ENCODE peak calls at places on chromosomes 1 and 21, in nine cellular contexts. P is CD14-positive monocyte, Z is heart left ventricle, T is progenitor cell of endocrine pancreas, V is RWPE1, S is neural progenitor cell, C is foreskin fibroblast, E is colonic mucosa, R is HFF-Myc. X is an unnamed sample.

GRCh38 chr21:37118187-37118826 is 45.3 kb downstream of the TTC3 start:
- DNase-seq in P (no peak), Z (no peak), T (no peak), V (peak; percentile 20), S (no peak), C (no peak), E (no peak), R (no peak), X (no peak)

GRCh38 chr1:55965981-55966461 is 613.3 kb downstream of the PLPP3 start:
- DNase-seq in P (no peak), Z (no peak), T (no peak), V (peak; percentile 31), S (no peak), C (peak; percentile 17), E (no peak), R (no peak), X (no peak)

GRCh38 chr1:94795321-94795899 is 24.7 kb upstream of the SLC44A3 start:
- DNase-seq in P (no peak), Z (no peak), T (no peak), V (no peak), S (no peak), C (no peak), E (no peak), R (no peak), X (no peak)

GRCh38 chr1:91501527-91501859 is 842 bp downstream of the CDC7 start:
- DNase-seq in P (no peak), Z (no peak), T (no peak), V (peak; percentile 52), S (no peak), C (peak; percentile 61), E (no peak), R (no peak), X (peak; percentile 41)

GRCh38 chr1:39132505-39133339 is 71.8 kb upstream of the MACF1 start:
- DNase-seq in P (no peak), Z (peak; percentile 81), T (peak; percentile 32), V (peak; percentile 61), S (peak; percentile 94), C (no peak), E (peak; percentile 77), R (no peak), X (no peak)

GRCh38 chr1:224433671-224434446 is 738 bp downstream of the WDR26 start:
- DNase-seq in P (no peak), Z (peak; percentile 73), T (no peak), V (no peak), S (peak; percentile 61), C (peak; percentile 37), E (peak; percentile 47), R (no peak), X (peak; percentile 54)

GRCh38 chr21:34609244-34609950 is 5.5 kb downstream of the RCAN1 start:
- DNase-seq in P (no peak), Z (no peak), T (no peak), V (peak; percentile 31), S (no peak), C (no peak), E (peak; percentile 0), R (no peak), X (no peak)

GRCh38 chr1:21468597-21468996 is 28.7 kb downstream of the NBPF3 start:
- DNase-seq in P (no peak), Z (no peak), T (no peak), V (no peak), S (peak; percentile 59), C (peak; percentile 75), E (no peak), R (no peak), X (peak; percentile 20)

GRCh38 chr1:61162513-61163274 is 80.3 kb downstream of the NFIA start:
- DNase-seq in P (no peak), Z (no peak), T (no peak), V (no peak), S (no peak), C (peak; percentile 49), E (no peak), R (no peak), X (no peak)

GRCh38 chr1:12594490-12594889 is 23.5 kb downstream of the DHRS3 start:
- DNase-seq in P (no peak), Z (no peak), T (no peak), V (no peak), S (no peak), C (no peak), E (no peak), R (no peak), X (no peak)

GRCh38 chr21:30340714-30341573 is 3.5 kb upstream of the KRTAP27-1 start:
- DNase-seq in P (no peak), Z (no peak), T (peak; percentile 34), V (peak; percentile 56), S (peak; percentile 52), C (peak; percentile 25), E (peak; percentile 51), R (no peak), X (peak; percentile 11)

GRCh38 chr1:93033029-93033428 is 46.1 kb upstream of the MTF2 start:
- DNase-seq in P (no peak), Z (no peak), T (no peak), V (no peak), S (no peak), C (no peak), E (no peak), R (no peak), X (peak; percentile 22)

GRCh38 chr1:107140703-107141490 is at the start of gene NTNG1:
- DNase-seq in P (no peak), Z (peak; percentile 44), T (peak; percentile 14), V (no peak), S (peak; percentile 57), C (peak; percentile 66), E (peak; percentile 24), R (no peak), X (peak; percentile 75)

GRCh38 chr1:55916480-55916879 is 662.9 kb downstream of the PLPP3 start:
- DNase-seq in P (no peak), Z (no peak), T (no peak), V (peak; percentile 3), S (no peak), C (peak; percentile 50), E (no peak), R (peak; percentile 29), X (no peak)

GRCh38 chr1:165134431-165134830 is 222.1 kb downstream of the LMX1A start:
- DNase-seq in P (no peak), Z (no peak), T (no peak), V (no peak), S (no peak), C (no peak), E (no peak), R (no peak), X (no peak)

GRCh38 chr1:165124772-165125171 is 231.7 kb downstream of the LMX1A start:
- DNase-seq in P (no peak), Z (no peak), T (no peak), V (no peak), S (no peak), C (no peak), E (no peak), R (no peak), X (no peak)

DNA sequence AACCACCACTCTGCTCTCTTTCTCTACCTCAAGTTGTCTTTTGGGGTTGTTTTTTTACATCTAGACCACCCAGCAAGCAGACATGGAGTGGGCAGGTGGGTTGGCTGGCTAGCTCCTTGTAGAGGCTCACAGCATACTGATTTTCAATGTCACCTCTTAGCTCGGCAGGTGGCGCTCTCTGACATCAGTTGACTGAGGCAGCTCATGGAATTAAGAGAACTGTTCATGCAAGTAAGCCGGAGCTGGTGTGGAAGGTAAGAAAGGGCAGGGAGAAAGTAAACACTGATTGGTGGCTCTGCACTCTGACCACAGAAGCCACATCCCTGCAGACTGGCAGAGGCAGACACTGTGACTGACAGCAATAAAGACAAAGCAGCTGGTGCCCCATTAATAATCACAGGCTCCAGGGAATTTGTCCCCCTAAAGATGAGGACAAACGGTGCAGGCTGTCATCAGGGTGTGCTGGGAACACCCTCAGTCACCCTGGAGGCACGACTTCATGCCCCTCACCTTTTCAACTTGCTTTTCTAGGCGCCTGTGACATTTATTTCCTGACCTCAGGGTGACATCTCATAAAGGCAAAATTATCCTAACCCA is 226.8 kb downstream of the LMX1A start:
- DNase-seq in P (no peak), Z (peak; percentile 58), T (peak; percentile 74), V (peak; percentile 24), S (peak; percentile 93), C (peak; percentile 43), E (peak; percentile 55), R (no peak), X (peak; percentile 32)
- TF ChIP-seq CTCF in P (peak; percentile 37), Z (peak; percentile 40), T (peak; percentile 83), V (peak; percentile 28), S (peak; percentile 81), C (peak; percentile 53), E (peak; percentile 36), R (peak; percentile 67), X (peak; percentile 68)

DNA sequence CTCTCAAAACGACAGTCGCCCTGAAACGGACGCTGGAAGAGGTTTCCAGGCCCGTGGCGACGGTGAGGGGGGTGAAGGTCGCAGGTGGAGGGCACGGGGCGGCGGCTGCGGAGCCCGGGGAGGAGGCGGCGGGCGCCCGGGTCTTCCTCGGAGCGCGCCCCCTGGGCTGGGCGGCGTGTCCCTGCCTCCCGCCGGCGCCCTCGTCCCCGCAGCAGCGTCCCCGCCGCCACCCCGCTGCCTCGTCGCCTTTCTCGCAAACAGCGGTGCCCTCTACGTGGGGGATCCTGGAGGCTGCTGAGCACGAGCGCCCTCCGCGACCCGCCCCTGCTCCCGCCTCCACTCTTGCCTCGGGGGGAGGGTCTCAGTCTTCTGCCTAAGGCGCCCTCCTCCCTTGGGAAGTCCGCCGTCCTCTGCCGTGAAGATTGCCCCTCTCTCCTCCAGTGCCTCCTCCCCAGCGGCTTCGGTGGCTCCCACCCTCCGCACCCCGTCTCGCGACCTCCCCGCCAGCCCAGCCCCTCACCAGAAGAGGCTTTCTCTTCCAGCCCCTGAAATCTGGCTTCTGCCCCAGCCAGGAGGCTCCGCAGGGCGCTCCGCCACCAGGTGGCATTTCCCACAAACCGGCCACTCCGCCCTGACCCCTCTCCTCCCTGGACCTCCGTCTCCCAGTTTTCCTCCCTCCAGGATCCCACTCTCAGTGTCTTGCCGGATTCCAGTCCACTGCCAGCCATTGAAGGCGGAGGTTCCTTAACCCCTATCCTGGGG is 227.4 kb downstream of the SDCCAG8 start:
- DNase-seq in P (no peak), Z (no peak), T (peak; percentile 31), V (no peak), S (peak; percentile 57), C (no peak), E (no peak), R (no peak), X (peak; percentile 65)
- TF ChIP-seq CTCF in P (peak; percentile 8), Z (no peak), T (peak; percentile 32), V (no peak), S (peak; percentile 42), C (no peak), E (no peak), R (peak; percentile 28), X (no peak)

DNA sequence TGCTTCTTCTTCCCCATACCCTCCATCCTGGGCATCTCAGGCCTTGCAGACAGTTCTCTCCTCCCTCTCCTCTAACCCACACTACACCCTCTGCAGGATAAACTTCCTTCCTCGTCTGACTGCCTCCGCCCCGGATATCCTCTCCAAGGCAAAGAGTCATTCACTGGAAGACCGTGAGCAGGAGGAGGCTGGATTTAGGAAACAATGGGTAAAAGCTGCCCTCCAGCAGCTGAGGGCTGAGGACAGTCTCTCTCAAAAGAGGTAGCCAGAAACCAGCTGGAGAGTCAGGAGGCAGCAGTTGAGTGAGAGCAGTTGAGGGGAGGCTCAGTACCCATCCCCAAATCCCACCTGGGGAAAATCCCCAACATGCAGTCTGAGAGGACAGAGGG is 1.4 kb downstream of the CSRP1 start:
- DNase-seq in P (peak; percentile 24), Z (no peak), T (no peak), V (peak; percentile 85), S (peak; percentile 77), C (peak; percentile 46), E (peak; percentile 79), R (no peak), X (no peak)
- TF ChIP-seq CTCF in P (no peak), Z (no peak), T (no peak), V (no peak), S (no peak), C (no peak), E (no peak), R (no peak), X (no peak)

GRCh38 chr1:54460861-54461382 is 54.7 kb upstream of the SSBP3 start:
- DNase-seq in P (no peak), Z (no peak), T (no peak), V (no peak), S (no peak), C (no peak), E (no peak), R (no peak), X (no peak)
- TF ChIP-seq CTCF in P (no peak), Z (no peak), T (no peak), V (no peak), S (no peak), C (no peak), E (no peak), R (no peak), X (no peak)

X was measured in GM13976.